ENCODE peak calls at places on chromosomes 7 and 10, in six cellular contexts. A is endothelial cell of umbilical vein, O is K562, K is GM12878, P is HepG2, Z is A549. C is an unnamed sample.

GRCh38 chr7:101470668-101471067 is 108.0 kb downstream of the COL26A1 start:
- DNase-seq in A (no peak), O (no peak), K (no peak), P (no peak), Z (no peak), C (no peak)

GRCh38 chr7:128226132-128226980 is 14.7 kb upstream of the LEP start:
- DNase-seq in A (no peak), O (no peak), K (no peak), P (no peak), Z (no peak), C (no peak)

GRCh38 chr10:62278461-62278910 is 9.8 kb upstream of the RTKN2 start:
- DNase-seq in A (no peak), O (no peak), K (no peak), P (no peak), Z (no peak), C (no peak)

GRCh38 chr10:15293862-15294835 is 76.9 kb downstream of the FAM171A1 start:
- DNase-seq in A (peak), O (no peak), K (no peak), P (no peak), Z (no peak), C (no peak)

GRCh38 chr10:110007171-110007700 is 548 bp upstream of the ADD3 start:
- DNase-seq in A (no peak), O (peak), K (no peak), P (no peak), Z (peak), C (no peak)

GRCh38 chr7:131238260-131238940 is 89.3 kb upstream of the MKLN1 start:
- DNase-seq in A (peak), O (no peak), K (no peak), P (peak), Z (peak), C (peak)

GRCh38 chr7:28005848-28006233 is 174.8 kb downstream of the JAZF1 start:
- DNase-seq in A (no peak), O (no peak), K (no peak), P (no peak), Z (no peak), C (no peak)

GRCh38 chr10:31961264-31961663 is 32.6 kb upstream of the ARHGAP12 start:
- DNase-seq in A (no peak), O (no peak), K (no peak), P (no peak), Z (no peak), C (no peak)

GRCh38 chr7:133382775-133383559 is 130.1 kb downstream of the EXOC4 start:
- DNase-seq in A (no peak), O (no peak), K (no peak), P (no peak), Z (no peak), C (no peak)

GRCh38 chr7:157570531-157571200 is 233.9 kb downstream of the DNAJB6 start:
- DNase-seq in A (no peak), O (no peak), K (no peak), P (no peak), Z (no peak), C (peak)

GRCh38 chr10:44205072-44205471 is 179.8 kb downstream of the CXCL12 start:
- DNase-seq in A (no peak), O (no peak), K (no peak), P (no peak), Z (no peak), C (no peak)

GRCh38 chr10:76082232-76082631 is 650.8 kb downstream of the LRMDA start:
- DNase-seq in A (no peak), O (no peak), K (no peak), P (no peak), Z (no peak), C (peak)

GRCh38 chr10:33655921-33656320 is 321.5 kb upstream of the NRP1 start:
- DNase-seq in A (no peak), O (no peak), K (no peak), P (no peak), Z (no peak), C (no peak)

GRCh38 chr7:48280100-48280499 is 108.8 kb downstream of the ABCA13 start:
- DNase-seq in A (peak), O (no peak), K (no peak), P (no peak), Z (no peak), C (no peak)

GRCh38 chr10:131270461-131271190 is 40.9 kb downstream of the TCERG1L start:
- DNase-seq in A (no peak), O (no peak), K (no peak), P (no peak), Z (no peak), C (no peak)

GRCh38 chr7:105982388-105982787 is 19.3 kb downstream of the CDHR3 start:
- DNase-seq in A (no peak), O (no peak), K (no peak), P (no peak), Z (no peak), C (no peak)

GRCh38 chr10:88657901-88658300 is 6.3 kb upstream of the LIPF start:
- DNase-seq in A (no peak), O (no peak), K (no peak), P (no peak), Z (no peak), C (no peak)

GRCh38 chr10:124301736-124302135 is 117.0 kb downstream of the OAT start:
- DNase-seq in A (no peak), O (no peak), K (no peak), P (no peak), Z (no peak), C (no peak)

GRCh38 chr10:77907900-77908717 is 18.4 kb downstream of the DLG5 start:
- DNase-seq in A (no peak), O (peak), K (no peak), P (peak), Z (no peak), C (peak)

GRCh38 chr7:25068814-25069213 is 56.2 kb downstream of the CYCS start:
- DNase-seq in A (no peak), O (peak), K (no peak), P (no peak), Z (no peak), C (no peak)

GRCh38 chr7:23043441-23043840 is 29.5 kb upstream of the HYCC1 start:
- DNase-seq in A (no peak), O (no peak), K (no peak), P (no peak), Z (no peak), C (peak)

GRCh38 chr7:81857385-81857784 is 87.5 kb upstream of the HGF start:
- DNase-seq in A (no peak), O (no peak), K (no peak), P (no peak), Z (no peak), C (no peak)

GRCh38 chr10:77927343-77928256 is 1.0 kb upstream of the DLG5 start:
- DNase-seq in A (peak), O (no peak), K (no peak), P (no peak), Z (no peak), C (no peak)

GRCh38 chr10:99431190-99431549 is 746 bp upstream of the GOT1 start:
- DNase-seq in A (no peak), O (peak), K (no peak), P (no peak), Z (peak), C (peak)

GRCh38 chr10:52951819-52952218 is 179.2 kb upstream of the MBL2 start:
- DNase-seq in A (peak), O (no peak), K (no peak), P (peak), Z (no peak), C (peak)

GRCh38 chr7:44595934-44596635 is 10.3 kb upstream of the OGDH start:
- DNase-seq in A (peak), O (no peak), K (no peak), P (no peak), Z (no peak), C (no peak)

GRCh38 chr7:818031-818699 is 14.1 kb upstream of the SUN1 start:
- DNase-seq in A (peak), O (no peak), K (no peak), P (peak), Z (peak), C (peak)

GRCh38 chr10:50349554-50349953 is 98.2 kb upstream of the ASAH2 start:
- DNase-seq in A (no peak), O (no peak), K (no peak), P (no peak), Z (no peak), C (no peak)

GRCh38 chr7:44634839-44635591 is 28.6 kb downstream of the OGDH start:
- DNase-seq in A (peak), O (peak), K (no peak), P (no peak), Z (no peak), C (peak)

GRCh38 chr7:135170223-135170997 is at the start of gene CYREN:
- DNase-seq in A (peak), O (peak), K (no peak), P (peak), Z (peak), C (peak)

GRCh38 chr7:131011976-131012375 is 278.0 kb upstream of the KLF14 start:
- DNase-seq in A (peak), O (no peak), K (no peak), P (no peak), Z (peak), C (peak)

GRCh38 chr10:89475567-89475966 is 59.8 kb downstream of the SLC16A12 start:
- DNase-seq in A (no peak), O (no peak), K (no peak), P (peak), Z (no peak), C (no peak)

GRCh38 chr7:120979765-120980499 is 8.6 kb upstream of the CPED1 start:
- DNase-seq in A (no peak), O (no peak), K (no peak), P (no peak), Z (no peak), C (no peak)

GRCh38 chr7:100353685-100354330 is 4.1 kb upstream of the PILRB start:
- DNase-seq in A (no peak), O (no peak), K (no peak), P (no peak), Z (no peak), C (peak)

GRCh38 chr7:102120666-102121065 is 166.0 kb upstream of the SH2B2 start:
- DNase-seq in A (no peak), O (no peak), K (no peak), P (no peak), Z (no peak), C (no peak)

GRCh38 chr10:74419491-74420466 is 268.8 kb downstream of the ADK start:
- DNase-seq in A (peak), O (peak), K (peak), P (no peak), Z (peak), C (peak)

GRCh38 chr10:4012848-4013247 is 227.8 kb upstream of the KLF6 start:
- DNase-seq in A (no peak), O (no peak), K (no peak), P (no peak), Z (no peak), C (no peak)

GRCh38 chr7:149873968-149874643 is at the start of gene ATP6V0E2:
- DNase-seq in A (no peak), O (no peak), K (no peak), P (no peak), Z (no peak), C (no peak)
- TF ChIP-seq POLR2A in A (no peak), O (no peak), K (peak), P (peak), Z (peak), C (no peak)

DNA sequence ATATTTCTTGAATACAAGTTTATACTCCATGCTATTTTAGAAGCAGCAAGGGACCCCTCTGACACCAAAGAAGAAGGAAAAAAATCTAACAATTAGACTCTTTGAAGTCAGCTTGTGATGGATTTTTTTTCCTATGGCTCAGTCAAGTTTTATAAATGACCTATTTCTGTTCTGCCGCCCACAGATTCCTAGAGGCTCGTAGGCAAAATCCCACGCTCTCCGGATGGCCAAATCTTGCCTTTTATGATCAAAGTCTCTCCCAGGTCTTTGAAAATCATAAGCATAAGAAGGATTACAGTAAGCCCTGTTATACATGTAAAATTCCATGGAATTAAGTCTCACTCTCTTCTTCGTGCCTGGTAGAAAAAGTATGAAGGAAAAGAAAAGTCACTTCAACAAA is 33.2 kb downstream of the ASB13 start:
- DNase-seq in A (no peak), O (no peak), K (no peak), P (no peak), Z (no peak), C (no peak)
- TF ChIP-seq MAX in A (no peak), O (no peak), K (no peak), P (no peak), Z (no peak), C (no peak)

GRCh38 chr10:96122824-96123223 is 7.3 kb upstream of the ZNF518A start:
- DNase-seq in A (peak), O (no peak), K (no peak), P (no peak), Z (no peak), C (no peak)

GRCh38 chr10:96129387-96130325 is at the start of gene ZNF518A:
- DNase-seq in A (peak), O (peak), K (peak), P (peak), Z (peak), C (peak)

GRCh38 chr10:96125142-96125515 is 5.0 kb upstream of the ZNF518A start:
- DNase-seq in A (peak), O (no peak), K (no peak), P (peak), Z (no peak), C (peak)

GRCh38 chr10:96118604-96119450 is 11.3 kb upstream of the ZNF518A start:
- DNase-seq in A (no peak), O (no peak), K (no peak), P (peak), Z (peak), C (no peak)

DNA sequence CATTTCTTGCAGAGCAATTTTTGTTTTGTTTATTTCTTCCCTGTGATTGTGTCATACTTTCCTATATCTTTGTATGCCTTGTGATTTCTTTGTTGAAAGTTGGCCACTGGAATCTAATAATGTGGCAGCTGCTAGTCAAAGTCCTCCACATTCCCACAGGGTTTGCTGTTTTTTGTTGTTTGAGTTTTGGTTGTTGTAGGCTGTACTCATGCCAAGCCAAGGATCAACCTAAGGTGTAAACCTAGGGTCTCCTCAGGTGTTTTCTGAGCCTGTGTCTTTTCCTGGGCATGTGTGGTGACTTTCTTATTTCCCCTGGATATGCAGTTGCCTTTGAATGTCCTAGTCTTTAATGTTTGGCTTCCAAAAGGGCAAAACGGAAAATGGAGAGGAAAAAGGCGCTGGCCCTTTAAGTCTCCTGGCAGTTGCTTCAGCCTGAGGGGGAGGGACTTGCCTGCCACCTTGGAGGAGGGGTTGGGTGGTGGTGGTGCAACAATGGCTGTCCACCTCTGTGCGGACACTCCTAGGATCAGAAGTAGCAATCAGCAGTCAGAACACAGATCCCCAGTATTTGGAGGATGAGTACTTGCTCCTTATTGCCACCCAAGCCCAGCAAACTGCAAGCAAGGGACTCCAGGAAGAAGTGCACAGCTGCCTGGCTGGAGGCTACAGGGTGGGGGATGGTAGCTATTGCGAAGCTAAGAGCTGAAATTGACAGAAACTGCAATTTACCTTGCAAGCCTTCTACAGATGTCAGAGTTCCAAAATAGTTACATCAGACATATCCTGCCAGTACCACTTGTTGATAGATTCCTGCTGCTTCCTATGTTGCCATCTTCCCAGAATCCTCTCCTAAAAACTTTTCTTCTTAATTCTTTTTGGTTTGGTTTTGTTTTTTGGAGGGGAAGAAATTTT is 5.6 kb upstream of the ZNF518A start:
- DNase-seq in A (peak), O (peak), K (no peak), P (peak), Z (peak), C (peak)
- TF ChIP-seq MYC in A (no peak), O (no peak), K (no peak), P (no peak), Z (no peak), C (no peak)

GRCh38 chr10:27240891-27241639 is 468 bp upstream of the ACBD5 start:
- DNase-seq in A (peak), O (peak), K (no peak), P (no peak), Z (no peak), C (peak)
- TF ChIP-seq POLR2A in A (no peak), O (no peak), K (no peak), P (peak), Z (peak), C (no peak)

GRCh38 chr10:49187950-49188761 is at the start of gene TMEM273:
- DNase-seq in A (peak), O (peak), K (peak), P (no peak), Z (no peak), C (peak)
- TF ChIP-seq MAX in A (peak), O (peak), K (peak), P (no peak), Z (no peak), C (peak)

GRCh38 chr7:126792501-126792900 is 460.2 kb downstream of the GRM8 start:
- DNase-seq in A (no peak), O (no peak), K (no peak), P (no peak), Z (no peak), C (no peak)
- TF ChIP-seq MYC in A (no peak), O (no peak), K (no peak), P (no peak), Z (no peak), C (no peak)

C was measured in NB4.